ENCODE peak calls at places on chromosome 20, in six cellular contexts. Q, G, V, L, K and J are unnamed samples.

GRCh38 chr20:50916257-50916656 is 15.0 kb downstream of the ADNP start:
- DNase-seq in Q (peak; percentile 60), L (no peak), K (no peak), G (no peak), V (no peak), J (no peak)

GRCh38 chr20:59027746-59028320 is 4.3 kb downstream of the ATP5F1E start:
- DNase-seq in K (no peak), G (no peak), V (no peak), L (no peak), Q (peak; percentile 55), J (no peak)

GRCh38 chr20:64006490-64006889 is 25.6 kb downstream of the PRPF6 start:
- DNase-seq in G (no peak), V (no peak), Q (no peak), L (no peak), K (no peak), J (no peak)

GRCh38 chr20:32958574-32958973 is 45.7 kb downstream of the SUN5 start:
- DNase-seq in Q (no peak), V (no peak), G (no peak), L (no peak), K (no peak), J (no peak)

GRCh38 chr20:56003966-56004365 is 1.4 kb downstream of the CBLN4 start:
- DNase-seq in G (peak; percentile 46), V (no peak), K (no peak), L (no peak), Q (no peak), J (no peak)

GRCh38 chr20:50519036-50519780 is 9.0 kb downstream of the PTPN1 start:
- DNase-seq in Q (no peak), L (no peak), K (no peak), G (no peak), V (peak; percentile 15), J (no peak)

GRCh38 chr20:50575869-50576720 is 65.9 kb downstream of the PTPN1 start:
- DNase-seq in L (no peak), V (no peak), Q (peak; percentile 74), G (peak; percentile 88), K (peak; percentile 38), J (peak; percentile 86)

GRCh38 chr20:10171864-10172751 is 46.5 kb upstream of the SNAP25 start:
- DNase-seq in V (no peak), Q (peak; percentile 14), G (peak; percentile 58), L (no peak), K (peak; percentile 24), J (peak; percentile 72)

GRCh38 chr20:31967830-31968249 is at the start of gene XKR7:
- DNase-seq in G (no peak), K (no peak), V (no peak), L (no peak), Q (no peak), J (no peak)

GRCh38 chr20:18057106-18057993 is at the start of gene OVOL2:
- DNase-seq in Q (peak; percentile 2), G (peak; percentile 44), L (no peak), V (peak; percentile 87), K (peak; percentile 80), J (peak; percentile 77)

GRCh38 chr20:18224968-18225568 is 63.3 kb upstream of the ZNF133 start:
- DNase-seq in K (no peak), G (peak; percentile 29), V (peak; percentile 20), Q (peak; percentile 72), L (no peak), J (peak; percentile 9)

GRCh38 chr20:16609066-16609465 is 35.8 kb upstream of the KIF16B start:
- DNase-seq in V (no peak), G (no peak), L (no peak), K (no peak), Q (no peak), J (no peak)

DNA sequence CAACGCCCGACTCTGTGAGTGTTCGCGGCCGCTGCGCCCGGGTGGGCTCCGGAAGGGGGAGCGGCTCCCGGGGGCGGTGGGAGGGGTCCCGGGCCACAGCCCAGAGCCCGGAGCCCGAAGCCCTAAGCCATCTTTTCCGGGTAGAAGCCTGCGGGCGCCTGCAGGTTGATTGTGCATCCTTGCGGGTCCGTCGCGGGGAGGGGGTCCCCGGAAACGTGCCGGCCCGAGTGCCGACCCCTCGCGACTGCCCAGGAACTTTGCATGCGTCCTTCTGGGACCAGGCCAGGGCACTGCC is 413 bp downstream of the PTPRA start:
- DNase-seq in L (no peak), K (peak; percentile 58), V (peak; percentile 28), Q (no peak), G (peak; percentile 46), J (peak; percentile 13)
- TF ChIP-seq CTCF in L (no peak), K (no peak), V (no peak), Q (no peak), G (no peak), J (no peak)

DNA sequence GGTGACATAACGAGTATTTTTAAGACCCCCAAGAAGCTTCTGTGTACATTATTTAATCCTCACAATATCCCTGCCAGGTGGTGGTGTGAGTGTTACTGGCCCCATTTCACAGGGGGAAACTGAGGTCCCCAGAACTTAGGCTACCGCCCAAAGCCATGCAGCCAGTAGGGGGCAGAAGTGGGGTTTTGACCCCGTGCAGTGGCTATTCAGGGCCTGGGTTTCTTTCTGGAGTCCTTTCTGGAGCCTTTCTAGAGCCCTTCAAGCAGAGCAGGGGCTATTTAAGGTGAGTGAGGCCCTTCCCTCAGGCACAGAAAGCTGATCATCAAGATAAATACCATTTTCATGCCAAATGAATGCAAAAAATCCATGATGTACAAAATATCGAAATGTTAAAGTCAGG is 59.0 kb downstream of the CTCFL start:
- DNase-seq in G (no peak), K (no peak), L (no peak), V (no peak), Q (no peak), J (no peak)
- TF ChIP-seq CTCF in G (no peak), K (no peak), L (no peak), V (no peak), Q (no peak), J (peak; percentile 55)

GRCh38 chr20:62395311-62396242 is 8.7 kb downstream of the RPS21 start:
- DNase-seq in V (no peak), Q (no peak), K (no peak), G (no peak), L (no peak), J (peak; percentile 57)
- TF ChIP-seq CTCF in V (no peak), Q (no peak), K (no peak), G (no peak), L (no peak), J (peak; percentile 37)

GRCh38 chr20:49185071-49185757 is 2.9 kb downstream of the STAU1 start:
- DNase-seq in G (no peak), L (no peak), V (no peak), Q (no peak), K (no peak), J (no peak)

GRCh38 chr20:49188101-49188784 is at the start of gene STAU1:
- DNase-seq in V (peak; percentile 94), G (peak; percentile 97), L (peak; percentile 75), K (peak; percentile 87), Q (peak; percentile 97), J (peak; percentile 99)

GRCh38 chr20:49184691-49185070 is 3.5 kb downstream of the STAU1 start:
- DNase-seq in V (no peak), Q (no peak), L (no peak), G (no peak), K (no peak), J (no peak)

GRCh38 chr20:49187330-49188100 is 619 bp downstream of the STAU1 start:
- DNase-seq in K (peak; percentile 24), G (peak; percentile 28), L (no peak), V (no peak), Q (no peak), J (peak; percentile 17)

DNA sequence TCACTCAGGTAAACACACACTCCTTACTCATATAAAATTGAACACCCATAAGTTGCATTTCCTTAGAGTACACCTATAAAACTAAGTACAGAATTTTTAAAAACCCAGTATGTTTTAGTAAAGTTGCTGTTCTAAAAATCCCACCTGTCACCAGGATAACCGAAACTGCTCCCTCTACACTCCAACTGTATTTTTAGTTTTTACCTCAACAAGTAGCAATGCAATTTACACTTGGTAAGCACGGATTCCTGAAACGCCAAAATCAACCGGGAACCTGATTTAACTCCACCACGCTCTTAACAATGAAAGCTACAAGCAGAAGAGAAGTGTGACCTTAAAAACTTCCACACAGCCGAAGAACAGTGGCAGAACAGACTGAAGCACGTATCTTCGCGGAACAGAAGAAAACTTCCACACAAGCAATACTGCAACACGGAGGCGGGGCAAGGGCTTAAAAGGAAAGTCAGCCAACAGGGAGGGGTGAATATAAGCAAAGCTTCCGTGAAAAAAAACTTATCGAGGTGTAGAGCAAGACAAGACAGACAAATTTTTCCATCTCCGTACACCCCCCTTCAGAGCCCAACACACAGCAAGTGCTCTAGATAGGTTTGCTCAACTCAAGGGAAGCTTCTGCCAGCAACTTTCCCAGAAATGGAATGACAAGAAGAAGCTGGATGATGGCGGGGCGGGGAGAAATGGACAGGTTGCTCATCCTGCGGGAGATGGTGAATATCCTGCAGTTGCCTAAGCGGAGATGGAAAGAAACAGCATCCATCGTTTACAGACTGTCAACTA is 1.4 kb downstream of the STAU1 start:
- DNase-seq in K (no peak), G (peak; percentile 78), V (peak; percentile 41), L (peak; percentile 52), Q (peak; percentile 62), J (peak; percentile 66)
- TF ChIP-seq CTCF in K (no peak), G (no peak), V (no peak), L (no peak), Q (no peak), J (no peak)

GRCh38 chr20:20430066-20430465 is 62.2 kb downstream of the INSM1 start:
- DNase-seq in V (no peak), G (no peak), Q (no peak), L (no peak), K (no peak), J (no peak)

GRCh38 chr20:20427202-20427864 is 59.4 kb downstream of the INSM1 start:
- DNase-seq in G (no peak), K (no peak), L (no peak), Q (no peak), V (no peak), J (no peak)

GRCh38 chr20:20425785-20426471 is 58.0 kb downstream of the INSM1 start:
- DNase-seq in G (no peak), K (no peak), L (no peak), V (no peak), Q (no peak), J (no peak)

GRCh38 chr20:20423117-20423516 is 55.2 kb downstream of the INSM1 start:
- DNase-seq in K (no peak), V (no peak), L (no peak), G (no peak), Q (no peak), J (no peak)

GRCh38 chr20:20426472-20426907 is 58.6 kb downstream of the INSM1 start:
- DNase-seq in K (no peak), V (no peak), G (no peak), L (no peak), Q (no peak), J (no peak)
- TF ChIP-seq CTCF in K (no peak), V (no peak), G (no peak), L (no peak), Q (no peak), J (no peak)

GRCh38 chr20:48723308-48724264 is 104.2 kb downstream of the PREX1 start:
- DNase-seq in K (no peak), Q (no peak), G (peak; percentile 62), V (no peak), L (no peak), J (peak; percentile 45)
- TF ChIP-seq CTCF in K (no peak), Q (no peak), G (no peak), V (no peak), L (no peak), J (no peak)